ENCODE peak calls at places on chromosomes 4 and X, in six cellular contexts. One of them, this sample, is unnamed.

GRCh38 chrX:56978172-56978571 is 17.2 kb downstream of the SPIN3 start:
- DNase-seq in trophoblast cell: peak
- DNase-seq in IMR-90: peak
- DNase-seq in mesenchymal stem cell: peak
- DNase-seq in H1: no peak
- DNase-seq in neuronal stem cell: no peak
- DNase-seq in this sample: peak

GRCh38 chrX:2710496-2710895 is 19.4 kb downstream of the CD99 start:
- DNase-seq in neuronal stem cell: no peak
- DNase-seq in mesenchymal stem cell: no peak
- DNase-seq in H1: no peak
- DNase-seq in trophoblast cell: peak
- DNase-seq in IMR-90: no peak
- DNase-seq in this sample: peak

GRCh38 chr4:15778742-15779231 is 659 bp downstream of the CD38 start:
- DNase-seq in mesenchymal stem cell: peak
- DNase-seq in IMR-90: no peak
- DNase-seq in trophoblast cell: no peak
- DNase-seq in neuronal stem cell: peak
- DNase-seq in H1: peak
- DNase-seq in this sample: peak

GRCh38 chr4:23021040-23021439 is 328.3 kb downstream of the GBA3 start:
- DNase-seq in IMR-90: no peak
- DNase-seq in trophoblast cell: no peak
- DNase-seq in mesenchymal stem cell: no peak
- DNase-seq in neuronal stem cell: no peak
- DNase-seq in H1: no peak
- DNase-seq in this sample: no peak

GRCh38 chrX:129540725-129541184 is 696 bp downstream of the OCRL start:
- DNase-seq in H1: peak
- DNase-seq in trophoblast cell: no peak
- DNase-seq in neuronal stem cell: no peak
- DNase-seq in IMR-90: no peak
- DNase-seq in mesenchymal stem cell: no peak
- DNase-seq in this sample: peak

GRCh38 chr4:98516042-98516440 is 142.4 kb downstream of the TSPAN5 start:
- DNase-seq in H1: no peak
- DNase-seq in IMR-90: peak
- DNase-seq in neuronal stem cell: no peak
- DNase-seq in mesenchymal stem cell: peak
- DNase-seq in trophoblast cell: peak
- DNase-seq in this sample: peak

GRCh38 chr4:10971800-10972398 is 287.3 kb upstream of the CLNK start:
- DNase-seq in IMR-90: no peak
- DNase-seq in mesenchymal stem cell: no peak
- DNase-seq in neuronal stem cell: no peak
- DNase-seq in trophoblast cell: no peak
- DNase-seq in H1: no peak
- DNase-seq in this sample: no peak

GRCh38 chr4:87058272-87059073 is 123.7 kb downstream of the AFF1 start:
- DNase-seq in H1: no peak
- DNase-seq in trophoblast cell: peak
- DNase-seq in IMR-90: no peak
- DNase-seq in neuronal stem cell: no peak
- DNase-seq in mesenchymal stem cell: peak
- DNase-seq in this sample: peak

GRCh38 chr4:27973056-27973455 is 1112.4 kb downstream of the STIM2 start:
- DNase-seq in mesenchymal stem cell: no peak
- DNase-seq in trophoblast cell: no peak
- DNase-seq in H1: no peak
- DNase-seq in IMR-90: no peak
- DNase-seq in neuronal stem cell: no peak
- DNase-seq in this sample: no peak

GRCh38 chrX:39764441-39764914 is 333.3 kb downstream of the BCOR start:
- DNase-seq in mesenchymal stem cell: peak
- DNase-seq in trophoblast cell: no peak
- DNase-seq in neuronal stem cell: no peak
- DNase-seq in H1: no peak
- DNase-seq in IMR-90: peak
- DNase-seq in this sample: peak

GRCh38 chr4:151226004-151226932 is 50.7 kb upstream of the PRSS48 start:
- DNase-seq in trophoblast cell: no peak
- DNase-seq in neuronal stem cell: no peak
- DNase-seq in H1: no peak
- DNase-seq in mesenchymal stem cell: peak
- DNase-seq in IMR-90: peak
- DNase-seq in this sample: peak

GRCh38 chrX:107117993-107118321 is 665 bp downstream of the RBM41 start:
- DNase-seq in trophoblast cell: no peak
- DNase-seq in neuronal stem cell: peak
- DNase-seq in H1: no peak
- DNase-seq in mesenchymal stem cell: peak
- DNase-seq in IMR-90: no peak
- DNase-seq in this sample: peak

GRCh38 chr4:336099-336892 is 1.3 kb upstream of the ZNF141 start:
- DNase-seq in neuronal stem cell: peak
- DNase-seq in H1: peak
- DNase-seq in IMR-90: no peak
- DNase-seq in trophoblast cell: no peak
- DNase-seq in mesenchymal stem cell: peak
- DNase-seq in this sample: peak

GRCh38 chrX:42803320-42803719 is 25.4 kb upstream of the PPP1R2C start:
- DNase-seq in IMR-90: peak
- DNase-seq in mesenchymal stem cell: no peak
- DNase-seq in neuronal stem cell: no peak
- DNase-seq in trophoblast cell: no peak
- DNase-seq in H1: no peak
- DNase-seq in this sample: no peak

GRCh38 chrX:131827935-131828334 is 195.2 kb upstream of the STK26 start:
- DNase-seq in mesenchymal stem cell: peak
- DNase-seq in neuronal stem cell: peak
- DNase-seq in H1: no peak
- DNase-seq in trophoblast cell: no peak
- DNase-seq in IMR-90: no peak
- DNase-seq in this sample: peak

GRCh38 chrX:131830400-131831184 is 192.5 kb upstream of the STK26 start:
- DNase-seq in neuronal stem cell: peak
- DNase-seq in H1: peak
- DNase-seq in IMR-90: peak
- DNase-seq in trophoblast cell: peak
- DNase-seq in mesenchymal stem cell: peak
- DNase-seq in this sample: peak

GRCh38 chrX:131826572-131826971 is 196.5 kb upstream of the STK26 start:
- DNase-seq in mesenchymal stem cell: no peak
- DNase-seq in neuronal stem cell: no peak
- DNase-seq in trophoblast cell: no peak
- DNase-seq in IMR-90: no peak
- DNase-seq in H1: no peak
- DNase-seq in this sample: no peak

GRCh38 chrX:131831185-131831520 is 191.9 kb upstream of the STK26 start:
- DNase-seq in IMR-90: peak
- DNase-seq in H1: no peak
- DNase-seq in trophoblast cell: no peak
- DNase-seq in neuronal stem cell: no peak
- DNase-seq in mesenchymal stem cell: no peak
- DNase-seq in this sample: no peak

GRCh38 chrX:131828482-131828881 is 194.6 kb upstream of the STK26 start:
- DNase-seq in mesenchymal stem cell: no peak
- DNase-seq in trophoblast cell: no peak
- DNase-seq in IMR-90: no peak
- DNase-seq in H1: no peak
- DNase-seq in neuronal stem cell: no peak
- DNase-seq in this sample: peak
- H2BK5ac ChIP-seq in mesenchymal stem cell: no peak
- H2BK5ac ChIP-seq in trophoblast cell: no peak
- H2BK5ac ChIP-seq in IMR-90: no peak
- H2BK5ac ChIP-seq in H1: peak
- H2BK5ac ChIP-seq in neuronal stem cell: no peak
- H2BK5ac ChIP-seq in this sample: no peak

GRCh38 chr4:94819371-94819770 is 61.6 kb downstream of the BMPR1B start:
- DNase-seq in neuronal stem cell: no peak
- DNase-seq in H1: no peak
- DNase-seq in IMR-90: no peak
- DNase-seq in mesenchymal stem cell: peak
- DNase-seq in trophoblast cell: no peak
- DNase-seq in this sample: no peak
- H3K4me3 ChIP-seq in neuronal stem cell: no peak
- H3K4me3 ChIP-seq in H1: no peak
- H3K4me3 ChIP-seq in IMR-90: no peak
- H3K4me3 ChIP-seq in mesenchymal stem cell: no peak
- H3K4me3 ChIP-seq in trophoblast cell: no peak
- H3K4me3 ChIP-seq in this sample: no peak

GRCh38 chr4:7978489-7978888 is 38.8 kb upstream of the AFAP1 start:
- DNase-seq in neuronal stem cell: no peak
- DNase-seq in trophoblast cell: peak
- DNase-seq in IMR-90: no peak
- DNase-seq in mesenchymal stem cell: no peak
- DNase-seq in H1: no peak
- DNase-seq in this sample: peak

GRCh38 chr4:7979652-7979968 is 39.9 kb upstream of the AFAP1 start:
- DNase-seq in mesenchymal stem cell: no peak
- DNase-seq in H1: no peak
- DNase-seq in IMR-90: no peak
- DNase-seq in neuronal stem cell: no peak
- DNase-seq in trophoblast cell: no peak
- DNase-seq in this sample: peak

GRCh38 chr4:7980036-7980435 is 40.4 kb upstream of the AFAP1 start:
- DNase-seq in H1: no peak
- DNase-seq in mesenchymal stem cell: no peak
- DNase-seq in IMR-90: peak
- DNase-seq in neuronal stem cell: no peak
- DNase-seq in trophoblast cell: no peak
- DNase-seq in this sample: no peak

GRCh38 chr4:7976634-7977033 is 37.0 kb upstream of the AFAP1 start:
- DNase-seq in mesenchymal stem cell: no peak
- DNase-seq in trophoblast cell: no peak
- DNase-seq in IMR-90: no peak
- DNase-seq in H1: no peak
- DNase-seq in neuronal stem cell: no peak
- DNase-seq in this sample: no peak

GRCh38 chr4:7978907-7979651 is 39.4 kb upstream of the AFAP1 start:
- DNase-seq in IMR-90: no peak
- DNase-seq in trophoblast cell: peak
- DNase-seq in H1: peak
- DNase-seq in neuronal stem cell: no peak
- DNase-seq in mesenchymal stem cell: no peak
- DNase-seq in this sample: peak
- H2BK120ac ChIP-seq in IMR-90: peak
- H2BK120ac ChIP-seq in trophoblast cell: no peak
- H2BK120ac ChIP-seq in H1: peak
- H2BK120ac ChIP-seq in neuronal stem cell: no peak
- H2BK120ac ChIP-seq in mesenchymal stem cell: no peak
- H2BK120ac ChIP-seq in this sample: no peak

GRCh38 chr4:139154134-139154421 is 22.9 kb downstream of the ELF2 start:
- DNase-seq in H1: no peak
- DNase-seq in IMR-90: no peak
- DNase-seq in mesenchymal stem cell: no peak
- DNase-seq in trophoblast cell: no peak
- DNase-seq in neuronal stem cell: no peak
- DNase-seq in this sample: no peak

GRCh38 chr4:139154952-139155557 is 22.0 kb downstream of the ELF2 start:
- DNase-seq in trophoblast cell: no peak
- DNase-seq in neuronal stem cell: no peak
- DNase-seq in IMR-90: no peak
- DNase-seq in H1: no peak
- DNase-seq in mesenchymal stem cell: no peak
- DNase-seq in this sample: no peak

GRCh38 chr4:139154538-139154937 is 22.5 kb downstream of the ELF2 start:
- DNase-seq in neuronal stem cell: no peak
- DNase-seq in mesenchymal stem cell: no peak
- DNase-seq in H1: no peak
- DNase-seq in IMR-90: no peak
- DNase-seq in trophoblast cell: no peak
- DNase-seq in this sample: peak

GRCh38 chr4:139152249-139152648 is 24.8 kb downstream of the ELF2 start:
- DNase-seq in H1: no peak
- DNase-seq in neuronal stem cell: no peak
- DNase-seq in mesenchymal stem cell: no peak
- DNase-seq in trophoblast cell: no peak
- DNase-seq in IMR-90: no peak
- DNase-seq in this sample: no peak

GRCh38 chr4:139153411-139154133 is 23.4 kb downstream of the ELF2 start:
- DNase-seq in H1: no peak
- DNase-seq in mesenchymal stem cell: no peak
- DNase-seq in IMR-90: peak
- DNase-seq in trophoblast cell: peak
- DNase-seq in neuronal stem cell: no peak
- DNase-seq in this sample: peak
- H2BK5ac ChIP-seq in H1: peak
- H2BK5ac ChIP-seq in mesenchymal stem cell: no peak
- H2BK5ac ChIP-seq in IMR-90: no peak
- H2BK5ac ChIP-seq in trophoblast cell: peak
- H2BK5ac ChIP-seq in neuronal stem cell: no peak
- H2BK5ac ChIP-seq in this sample: peak

GRCh38 chrX:153744210-153745066 is 19.6 kb upstream of the PLXNB3 start:
- DNase-seq in trophoblast cell: peak
- DNase-seq in H1: peak
- DNase-seq in neuronal stem cell: no peak
- DNase-seq in mesenchymal stem cell: no peak
- DNase-seq in IMR-90: no peak
- DNase-seq in this sample: peak
- H3K4me3 ChIP-seq in trophoblast cell: no peak
- H3K4me3 ChIP-seq in H1: peak
- H3K4me3 ChIP-seq in neuronal stem cell: no peak
- H3K4me3 ChIP-seq in mesenchymal stem cell: peak
- H3K4me3 ChIP-seq in IMR-90: no peak
- H3K4me3 ChIP-seq in this sample: no peak

DNA sequence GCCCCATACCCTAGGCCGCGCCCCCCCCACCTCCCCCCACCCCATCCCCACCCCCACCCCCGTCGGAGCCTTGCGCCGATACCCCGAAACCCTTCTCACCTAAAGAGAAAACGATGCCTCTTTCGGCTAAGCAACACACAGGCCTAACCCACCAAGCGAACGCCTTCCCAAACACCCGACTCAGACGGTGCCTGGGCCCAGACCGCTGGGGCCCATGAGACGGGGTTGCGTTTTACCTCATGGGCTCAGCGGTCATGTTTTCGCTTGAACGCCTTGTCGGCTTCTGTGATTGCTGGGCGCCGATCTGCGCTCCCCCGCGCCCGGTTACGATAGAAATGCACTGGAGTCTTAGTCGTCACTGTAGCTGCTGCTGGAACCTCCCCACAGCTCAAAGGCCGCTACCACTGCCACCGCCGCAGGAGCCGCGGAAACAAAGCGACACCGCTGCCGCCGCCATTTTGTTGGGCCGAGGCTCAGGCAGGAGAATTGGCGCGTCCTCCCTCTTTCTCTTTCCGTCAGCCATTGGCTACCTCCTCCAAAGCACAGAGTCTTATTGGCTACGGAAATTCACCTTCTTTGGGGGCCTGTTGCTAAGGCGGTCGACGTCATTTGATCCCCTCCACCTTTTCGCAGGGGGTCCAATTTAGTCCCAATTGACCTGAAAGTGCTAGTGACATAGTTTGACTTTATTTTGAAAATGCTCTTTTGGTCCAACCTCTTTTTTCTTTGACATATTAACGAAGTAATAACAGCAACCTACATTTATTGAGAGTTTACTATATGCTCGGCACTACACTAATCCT is at the start of gene ATRX:
- DNase-seq in neuronal stem cell: peak
- DNase-seq in IMR-90: peak
- DNase-seq in H1: peak
- DNase-seq in trophoblast cell: peak
- DNase-seq in mesenchymal stem cell: peak
- DNase-seq in this sample: peak
- H2BK120ac ChIP-seq in neuronal stem cell: no peak
- H2BK120ac ChIP-seq in IMR-90: peak
- H2BK120ac ChIP-seq in H1: peak
- H2BK120ac ChIP-seq in trophoblast cell: peak
- H2BK120ac ChIP-seq in mesenchymal stem cell: peak
- H2BK120ac ChIP-seq in this sample: no peak

GRCh38 chr4:183444953-183445543 is 612 bp downstream of the CDKN2AIP start:
- DNase-seq in H1: no peak
- DNase-seq in neuronal stem cell: no peak
- DNase-seq in trophoblast cell: no peak
- DNase-seq in IMR-90: no peak
- DNase-seq in mesenchymal stem cell: no peak
- DNase-seq in this sample: peak
- H2BK5ac ChIP-seq in H1: peak
- H2BK5ac ChIP-seq in neuronal stem cell: peak
- H2BK5ac ChIP-seq in trophoblast cell: peak
- H2BK5ac ChIP-seq in IMR-90: peak
- H2BK5ac ChIP-seq in mesenchymal stem cell: peak
- H2BK5ac ChIP-seq in this sample: peak